ENCODE peak calls at places on chromosome 17, in six cellular contexts. L is activated gamma-delta T cell treated with Interleukin-2 at 50 U/mL for 16 hours; K is EL; D is mucosa of gallbladder; W is central memory CD4-positive, alpha-beta T cell; Z is astrocyte. J is an unnamed sample.

GRCh38 chr17:33686171-33686570 is 393.1 kb upstream of the ASIC2 start:
- DNase-seq in Z (no peak), W (no peak), D (no peak), L (no peak), K (peak), J (no peak)

GRCh38 chr17:78953356-78954350 is 26.1 kb downstream of the LGALS3BP start:
- DNase-seq in K (no peak), L (no peak), W (no peak), Z (no peak), D (no peak), J (no peak)

GRCh38 chr17:49995055-49995738 is at the start of gene DLX3:
- DNase-seq in W (no peak), L (no peak), D (peak), Z (peak), K (peak), J (no peak)

GRCh38 chr17:41528959-41529353 is 848 bp upstream of the KRT19 start:
- DNase-seq in K (no peak), Z (no peak), D (no peak), W (no peak), L (no peak), J (no peak)

GRCh38 chr17:9368631-9369030 is 207.0 kb downstream of the STX8 start:
- DNase-seq in D (no peak), Z (no peak), L (no peak), K (no peak), W (no peak), J (no peak)

GRCh38 chr17:73231363-73231762 is 30.3 kb downstream of the CPSF4L start:
- DNase-seq in Z (no peak), L (no peak), W (peak), K (peak), D (no peak), J (peak)

GRCh38 chr17:17628388-17629008 is 37.0 kb upstream of the PEMT start:
- DNase-seq in K (peak), W (peak), D (no peak), L (peak), Z (no peak), J (peak)

GRCh38 chr17:8158267-8159031 is 4.3 kb downstream of the VAMP2 start:
- DNase-seq in Z (peak), W (peak), K (peak), L (peak), D (peak), J (peak)

GRCh38 chr17:77604301-77605031 is 354.0 kb upstream of the TNRC6C start:
- DNase-seq in K (no peak), L (no peak), Z (no peak), W (no peak), D (no peak), J (no peak)

GRCh38 chr17:31834448-31834847 is 24.6 kb downstream of the COPRS start:
- DNase-seq in W (no peak), L (no peak), D (no peak), Z (no peak), K (no peak), J (no peak)

GRCh38 chr17:58318065-58318481 is 10.5 kb downstream of the TSPOAP1 start:
- DNase-seq in L (peak), K (no peak), W (no peak), Z (no peak), D (no peak), J (no peak)

GRCh38 chr17:63395075-63395815 is 50.9 kb downstream of the CYB561 start:
- DNase-seq in W (no peak), K (peak), L (no peak), D (no peak), Z (peak), J (no peak)

GRCh38 chr17:2192367-2193028 is 111.1 kb downstream of the SMG6 start:
- DNase-seq in Z (peak), K (peak), D (no peak), W (peak), L (peak), J (peak)

GRCh38 chr17:64152428-64153125 is 22.6 kb upstream of the ERN1 start:
- DNase-seq in Z (no peak), K (no peak), D (no peak), W (no peak), L (no peak), J (no peak)

GRCh38 chr17:82332669-82333278 is 792 bp downstream of the SECTM1 start:
- DNase-seq in K (peak), W (peak), Z (peak), L (no peak), D (peak), J (no peak)

GRCh38 chr17:78484300-78485159 is 92.7 kb downstream of the DNAH17 start:
- DNase-seq in Z (no peak), W (peak), D (no peak), L (peak), K (no peak), J (peak)

GRCh38 chr17:35460354-35460851 is 11.8 kb upstream of the SLFN13 start:
- DNase-seq in K (no peak), Z (no peak), D (peak), L (peak), W (peak), J (peak)

GRCh38 chr17:78993241-78993956 is 13.7 kb upstream of the LGALS3BP start:
- DNase-seq in W (peak), Z (peak), D (no peak), L (peak), K (peak), J (peak)

GRCh38 chr17:81558115-81558468 is 5.9 kb upstream of the FAAP100 start:
- DNase-seq in L (no peak), Z (no peak), W (no peak), K (no peak), D (no peak), J (no peak)

GRCh38 chr17:31250229-31250628 is 46.8 kb downstream of the OMG start:
- DNase-seq in D (no peak), Z (no peak), L (no peak), K (no peak), W (no peak), J (no peak)

GRCh38 chr17:50052822-50053653 is 2.9 kb upstream of the ITGA3 start:
- DNase-seq in Z (peak), L (no peak), D (peak), W (no peak), K (peak), J (no peak)

GRCh38 chr17:67221062-67221998 is 23.7 kb downstream of the HELZ start:
- DNase-seq in D (no peak), Z (no peak), W (peak), L (no peak), K (peak), J (peak)

GRCh38 chr17:77491921-77492445 is 351.2 kb downstream of the SEC14L1 start:
- DNase-seq in K (no peak), W (peak), D (no peak), L (no peak), Z (no peak), J (no peak)

GRCh38 chr17:51540151-51540550 is 279.8 kb downstream of the UTP18 start:
- DNase-seq in K (no peak), D (no peak), L (no peak), Z (no peak), W (no peak), J (no peak)

GRCh38 chr17:69592692-69593350 is 178.3 kb downstream of the MAP2K6 start:
- DNase-seq in Z (peak), W (no peak), K (peak), L (no peak), D (no peak), J (no peak)

GRCh38 chr17:62986549-62986948 is 20.5 kb downstream of the TANC2 start:
- DNase-seq in L (no peak), Z (no peak), D (no peak), W (no peak), K (no peak), J (no peak)

GRCh38 chr17:82121660-82122629 is 23.9 kb upstream of the FASN start:
- DNase-seq in W (no peak), L (no peak), K (no peak), Z (no peak), D (no peak), J (no peak)

GRCh38 chr17:48625502-48626201 is 506 bp downstream of the HOXB9 start:
- DNase-seq in D (no peak), K (no peak), W (peak), L (no peak), Z (no peak), J (peak)

GRCh38 chr17:73707358-73707757 is 63.1 kb upstream of the SDK2 start:
- DNase-seq in K (no peak), L (no peak), Z (no peak), D (no peak), W (no peak), J (no peak)

GRCh38 chr17:61814485-61814884 is 48.8 kb downstream of the BRIP1 start:
- DNase-seq in L (no peak), D (no peak), W (no peak), Z (no peak), K (no peak), J (no peak)

GRCh38 chr17:77460514-77461046 is 319.8 kb downstream of the SEC14L1 start:
- DNase-seq in D (no peak), Z (no peak), K (no peak), W (no peak), L (no peak), J (no peak)

GRCh38 chr17:1522626-1523025 is 6.2 kb upstream of the INPP5K start:
- DNase-seq in K (no peak), W (no peak), Z (no peak), D (no peak), L (no peak), J (no peak)

GRCh38 chr17:72970794-72971512 is 121.5 kb downstream of the SLC39A11 start:
- DNase-seq in D (no peak), L (no peak), Z (peak), W (no peak), K (no peak), J (no peak)

GRCh38 chr17:19341211-19341631 is 21.3 kb downstream of the B9D1 start:
- DNase-seq in W (no peak), Z (no peak), D (no peak), L (no peak), K (no peak), J (no peak)

GRCh38 chr17:12613566-12613965 is 52.1 kb upstream of the MYOCD start:
- DNase-seq in D (no peak), W (no peak), L (no peak), Z (peak), K (peak), J (no peak)

GRCh38 chr17:17749921-17750320 is 68.7 kb downstream of the RAI1 start:
- DNase-seq in Z (no peak), W (peak), K (peak), L (peak), D (no peak), J (peak)

GRCh38 chr17:75845933-75846700 is 1.9 kb upstream of the UNC13D start:
- DNase-seq in Z (no peak), K (no peak), W (no peak), D (no peak), L (no peak), J (no peak)

GRCh38 chr17:31674305-31674704 is 184.7 kb downstream of the COPRS start:
- DNase-seq in Z (peak), K (peak), W (no peak), L (no peak), D (no peak), J (no peak)

GRCh38 chr17:80855968-80856862 is 135.4 kb upstream of the CHMP6 start:
- DNase-seq in Z (peak), W (peak), D (no peak), L (peak), K (peak), J (peak)

J was measured in effector memory CD8-positive, alpha-beta T cell.